ENCODE peak calls at places on chromosomes 5 and 9, in ten cellular contexts. One of them, this sample, is unnamed.

GRCh38 chr5:74598731-74599624 is 41.5 kb downstream of the ENC1 start:
- DNase-seq in T47D: no peak
- DNase-seq in endothelial cell: no peak
- DNase-seq in NCI-H1436: no peak
- DNase-seq in T-helper 2 cell: no peak
- DNase-seq in CD8-positive, alpha-beta T cell: no peak
- DNase-seq in M059J: peak
- DNase-seq in HFFc6: no peak
- DNase-seq in NCI-H1417: no peak
- DNase-seq in H9: no peak
- DNase-seq in this sample: no peak

GRCh38 chr5:17411436-17411835 is 86.6 kb upstream of the TAF11L2 start:
- DNase-seq in HFFc6: no peak
- DNase-seq in CD8-positive, alpha-beta T cell: no peak
- DNase-seq in NCI-H1436: no peak
- DNase-seq in H9: no peak
- DNase-seq in endothelial cell: no peak
- DNase-seq in M059J: no peak
- DNase-seq in T-helper 2 cell: no peak
- DNase-seq in NCI-H1417: no peak
- DNase-seq in T47D: no peak
- DNase-seq in this sample: no peak

GRCh38 chr5:164597293-164597900 is 1092.0 kb downstream of the MAT2B start:
- DNase-seq in NCI-H1417: no peak
- DNase-seq in T-helper 2 cell: no peak
- DNase-seq in H9: no peak
- DNase-seq in T47D: no peak
- DNase-seq in HFFc6: no peak
- DNase-seq in endothelial cell: peak
- DNase-seq in M059J: peak
- DNase-seq in CD8-positive, alpha-beta T cell: no peak
- DNase-seq in NCI-H1436: no peak
- DNase-seq in this sample: peak

GRCh38 chr5:127092690-127093089 is 19.4 kb upstream of the C5orf63 start:
- DNase-seq in HFFc6: peak
- DNase-seq in M059J: peak
- DNase-seq in H9: no peak
- DNase-seq in T47D: no peak
- DNase-seq in NCI-H1417: no peak
- DNase-seq in CD8-positive, alpha-beta T cell: no peak
- DNase-seq in NCI-H1436: no peak
- DNase-seq in T-helper 2 cell: no peak
- DNase-seq in endothelial cell: no peak
- DNase-seq in this sample: peak

GRCh38 chr5:54094706-54095105 is 215.7 kb downstream of the ARL15 start:
- DNase-seq in NCI-H1436: no peak
- DNase-seq in CD8-positive, alpha-beta T cell: no peak
- DNase-seq in NCI-H1417: no peak
- DNase-seq in endothelial cell: no peak
- DNase-seq in H9: no peak
- DNase-seq in M059J: no peak
- DNase-seq in T47D: no peak
- DNase-seq in HFFc6: no peak
- DNase-seq in T-helper 2 cell: no peak
- DNase-seq in this sample: no peak

GRCh38 chr9:100505564-100506159 is 32.7 kb downstream of the TMEFF1 start:
- DNase-seq in CD8-positive, alpha-beta T cell: peak
- DNase-seq in H9: peak
- DNase-seq in HFFc6: peak
- DNase-seq in T47D: peak
- DNase-seq in T-helper 2 cell: peak
- DNase-seq in NCI-H1436: peak
- DNase-seq in M059J: peak
- DNase-seq in NCI-H1417: peak
- DNase-seq in endothelial cell: peak
- DNase-seq in this sample: peak

GRCh38 chr9:110048976-110049698 is 158.8 kb downstream of the C9orf152 start:
- DNase-seq in M059J: peak
- DNase-seq in T-helper 2 cell: peak
- DNase-seq in endothelial cell: peak
- DNase-seq in H9: peak
- DNase-seq in NCI-H1417: peak
- DNase-seq in NCI-H1436: peak
- DNase-seq in T47D: no peak
- DNase-seq in HFFc6: no peak
- DNase-seq in CD8-positive, alpha-beta T cell: no peak
- DNase-seq in this sample: no peak

GRCh38 chr5:56908942-56909293 is 478 bp upstream of the SETD9 start:
- DNase-seq in CD8-positive, alpha-beta T cell: peak
- DNase-seq in M059J: no peak
- DNase-seq in H9: no peak
- DNase-seq in NCI-H1436: peak
- DNase-seq in NCI-H1417: no peak
- DNase-seq in endothelial cell: no peak
- DNase-seq in T-helper 2 cell: no peak
- DNase-seq in HFFc6: peak
- DNase-seq in T47D: no peak
- DNase-seq in this sample: no peak

GRCh38 chr5:55904152-55904551 is 53.0 kb downstream of the IL31RA start:
- DNase-seq in M059J: peak
- DNase-seq in T47D: no peak
- DNase-seq in HFFc6: no peak
- DNase-seq in H9: no peak
- DNase-seq in T-helper 2 cell: no peak
- DNase-seq in endothelial cell: no peak
- DNase-seq in CD8-positive, alpha-beta T cell: no peak
- DNase-seq in NCI-H1417: no peak
- DNase-seq in NCI-H1436: no peak
- DNase-seq in this sample: peak

GRCh38 chr9:95488971-95489370 is 27.8 kb downstream of the PTCH1 start:
- DNase-seq in endothelial cell: no peak
- DNase-seq in T-helper 2 cell: no peak
- DNase-seq in T47D: no peak
- DNase-seq in M059J: no peak
- DNase-seq in H9: no peak
- DNase-seq in NCI-H1436: no peak
- DNase-seq in CD8-positive, alpha-beta T cell: no peak
- DNase-seq in HFFc6: no peak
- DNase-seq in NCI-H1417: no peak
- DNase-seq in this sample: no peak

GRCh38 chr9:89444212-89444611 is 53.7 kb downstream of the SEMA4D start:
- DNase-seq in HFFc6: no peak
- DNase-seq in CD8-positive, alpha-beta T cell: peak
- DNase-seq in H9: no peak
- DNase-seq in NCI-H1417: no peak
- DNase-seq in M059J: no peak
- DNase-seq in NCI-H1436: no peak
- DNase-seq in T-helper 2 cell: peak
- DNase-seq in T47D: no peak
- DNase-seq in endothelial cell: no peak
- DNase-seq in this sample: no peak

GRCh38 chr5:138989720-138990119 is 114.6 kb upstream of the LRRTM2 start:
- DNase-seq in H9: peak
- DNase-seq in endothelial cell: no peak
- DNase-seq in HFFc6: peak
- DNase-seq in T47D: no peak
- DNase-seq in M059J: peak
- DNase-seq in CD8-positive, alpha-beta T cell: no peak
- DNase-seq in T-helper 2 cell: no peak
- DNase-seq in NCI-H1436: no peak
- DNase-seq in NCI-H1417: no peak
- DNase-seq in this sample: no peak

GRCh38 chr5:139667730-139668063 is 19.5 kb downstream of the CXXC5 start:
- DNase-seq in NCI-H1417: no peak
- DNase-seq in endothelial cell: no peak
- DNase-seq in NCI-H1436: no peak
- DNase-seq in T47D: no peak
- DNase-seq in H9: no peak
- DNase-seq in T-helper 2 cell: no peak
- DNase-seq in M059J: peak
- DNase-seq in CD8-positive, alpha-beta T cell: no peak
- DNase-seq in HFFc6: peak
- DNase-seq in this sample: no peak

GRCh38 chr5:132764051-132764450 is 13.0 kb downstream of the SEPTIN8 start:
- DNase-seq in NCI-H1436: no peak
- DNase-seq in NCI-H1417: no peak
- DNase-seq in HFFc6: no peak
- DNase-seq in endothelial cell: no peak
- DNase-seq in H9: peak
- DNase-seq in M059J: no peak
- DNase-seq in T-helper 2 cell: no peak
- DNase-seq in T47D: no peak
- DNase-seq in CD8-positive, alpha-beta T cell: no peak
- DNase-seq in this sample: no peak

This sample was measured in A172.